ENCODE peak calls at places on chromosomes 6 and 20, in seven cellular contexts. One of them, this sample, is unnamed.

GRCh38 chr6:22194188-22194921 is 102.5 kb downstream of the PRL start:
- DNase-seq in A549: no peak
- DNase-seq in stomach: no peak
- DNase-seq in ovary: no peak
- DNase-seq in tibial nerve: no peak
- DNase-seq in HepG2: no peak
- DNase-seq in transverse colon: no peak
- DNase-seq in this sample: no peak

GRCh38 chr20:58854638-58855471 is 2.3 kb downstream of the GNAS start:
- DNase-seq in A549: no peak
- DNase-seq in stomach: no peak
- DNase-seq in ovary: no peak
- DNase-seq in tibial nerve: no peak
- DNase-seq in HepG2: no peak
- DNase-seq in transverse colon: no peak
- DNase-seq in this sample: no peak

GRCh38 chr20:54624701-54625472 is 149.5 kb downstream of the DOK5 start:
- DNase-seq in A549: no peak
- DNase-seq in stomach: no peak
- DNase-seq in ovary: no peak
- DNase-seq in tibial nerve: no peak
- DNase-seq in HepG2: no peak
- DNase-seq in transverse colon: no peak
- DNase-seq in this sample: no peak

GRCh38 chr6:39193201-39193791 is 36.0 kb downstream of the KCNK5 start:
- DNase-seq in A549: no peak
- DNase-seq in stomach: no peak
- DNase-seq in ovary: no peak
- DNase-seq in tibial nerve: no peak
- DNase-seq in HepG2: no peak
- DNase-seq in transverse colon: no peak
- DNase-seq in this sample: peak; percentile 83

GRCh38 chr6:121319112-121319553 is 15.1 kb downstream of the TBC1D32 start:
- DNase-seq in A549: peak; percentile 24
- DNase-seq in stomach: no peak
- DNase-seq in ovary: no peak
- DNase-seq in tibial nerve: no peak
- DNase-seq in HepG2: peak; percentile 41
- DNase-seq in transverse colon: no peak
- DNase-seq in this sample: no peak

GRCh38 chr20:2879148-2879547 is 5.9 kb downstream of the PTPRA start:
- DNase-seq in A549: no peak
- DNase-seq in stomach: no peak
- DNase-seq in ovary: no peak
- DNase-seq in tibial nerve: no peak
- DNase-seq in HepG2: no peak
- DNase-seq in transverse colon: no peak
- DNase-seq in this sample: no peak

GRCh38 chr20:5933802-5934436 is 16.4 kb downstream of the TRMT6 start:
- DNase-seq in A549: peak; percentile 48
- DNase-seq in stomach: no peak
- DNase-seq in ovary: no peak
- DNase-seq in tibial nerve: no peak
- DNase-seq in HepG2: peak; percentile 71
- DNase-seq in transverse colon: no peak
- DNase-seq in this sample: no peak

GRCh38 chr6:78952362-78952761 is 85.0 kb downstream of the IRAK1BP1 start:
- DNase-seq in A549: no peak
- DNase-seq in stomach: no peak
- DNase-seq in ovary: no peak
- DNase-seq in tibial nerve: no peak
- DNase-seq in HepG2: no peak
- DNase-seq in transverse colon: no peak
- DNase-seq in this sample: no peak

GRCh38 chr6:11023032-11023431 is 21.1 kb downstream of the ELOVL2 start:
- DNase-seq in A549: no peak
- DNase-seq in stomach: no peak
- DNase-seq in ovary: no peak
- DNase-seq in tibial nerve: no peak
- DNase-seq in HepG2: no peak
- DNase-seq in transverse colon: no peak
- DNase-seq in this sample: no peak

GRCh38 chr20:5191829-5192569 is 65.2 kb downstream of the CDS2 start:
- DNase-seq in A549: peak; percentile 81
- DNase-seq in stomach: peak; percentile 34
- DNase-seq in ovary: peak; percentile 69
- DNase-seq in tibial nerve: no peak
- DNase-seq in HepG2: peak; percentile 90
- DNase-seq in transverse colon: peak; percentile 31
- DNase-seq in this sample: no peak

GRCh38 chr6:158972241-158973233 is 27.5 kb downstream of the RSPH3 start:
- DNase-seq in A549: peak; percentile 58
- DNase-seq in stomach: no peak
- DNase-seq in ovary: no peak
- DNase-seq in tibial nerve: no peak
- DNase-seq in HepG2: peak; percentile 47
- DNase-seq in transverse colon: no peak
- DNase-seq in this sample: no peak

GRCh38 chr6:106591111-106591825 is 38.0 kb downstream of the RTN4IP1 start:
- DNase-seq in A549: peak; percentile 16
- DNase-seq in stomach: no peak
- DNase-seq in ovary: no peak
- DNase-seq in tibial nerve: no peak
- DNase-seq in HepG2: peak; percentile 15
- DNase-seq in transverse colon: no peak
- DNase-seq in this sample: no peak

GRCh38 chr6:31158863-31159855 is 770 bp downstream of the TCF19 start:
- DNase-seq in A549: no peak
- DNase-seq in stomach: no peak
- DNase-seq in ovary: no peak
- DNase-seq in tibial nerve: no peak
- DNase-seq in HepG2: peak; percentile 31
- DNase-seq in transverse colon: no peak
- DNase-seq in this sample: peak; percentile 63

GRCh38 chr6:148291876-148292275 is 50.8 kb upstream of the SASH1 start:
- DNase-seq in A549: no peak
- DNase-seq in stomach: no peak
- DNase-seq in ovary: no peak
- DNase-seq in tibial nerve: no peak
- DNase-seq in HepG2: no peak
- DNase-seq in transverse colon: no peak
- DNase-seq in this sample: no peak

GRCh38 chr6:41167173-41167963 is 4.5 kb upstream of the TREM2 start:
- DNase-seq in A549: no peak
- DNase-seq in stomach: no peak
- DNase-seq in ovary: no peak
- DNase-seq in tibial nerve: no peak
- DNase-seq in HepG2: no peak
- DNase-seq in transverse colon: no peak
- DNase-seq in this sample: no peak

GRCh38 chr20:10519361-10520048 is 84.4 kb downstream of the SLX4IP start:
- DNase-seq in A549: no peak
- DNase-seq in stomach: no peak
- DNase-seq in ovary: no peak
- DNase-seq in tibial nerve: no peak
- DNase-seq in HepG2: no peak
- DNase-seq in transverse colon: no peak
- DNase-seq in this sample: no peak

GRCh38 chr6:34589140-34589539 is 33.0 kb upstream of the SPDEF start:
- DNase-seq in A549: no peak
- DNase-seq in stomach: no peak
- DNase-seq in ovary: peak; percentile 16
- DNase-seq in tibial nerve: no peak
- DNase-seq in HepG2: no peak
- DNase-seq in transverse colon: no peak
- DNase-seq in this sample: peak; percentile 41

GRCh38 chr20:3040086-3040485 is 3.3 kb upstream of the GNRH2 start:
- DNase-seq in A549: no peak
- DNase-seq in stomach: no peak
- DNase-seq in ovary: no peak
- DNase-seq in tibial nerve: no peak
- DNase-seq in HepG2: no peak
- DNase-seq in transverse colon: no peak
- DNase-seq in this sample: peak; percentile 41

GRCh38 chr6:149699150-149699549 is 18.8 kb downstream of the LATS1 start:
- DNase-seq in A549: peak; percentile 5
- DNase-seq in stomach: no peak
- DNase-seq in ovary: no peak
- DNase-seq in tibial nerve: no peak
- DNase-seq in HepG2: no peak
- DNase-seq in transverse colon: no peak
- DNase-seq in this sample: no peak

GRCh38 chr20:50050660-50051308 is 62.2 kb downstream of the UBE2V1 start:
- DNase-seq in A549: no peak
- DNase-seq in stomach: no peak
- DNase-seq in ovary: no peak
- DNase-seq in tibial nerve: no peak
- DNase-seq in HepG2: no peak
- DNase-seq in transverse colon: no peak
- DNase-seq in this sample: no peak

GRCh38 chr6:110874880-110875547 is 429 bp downstream of the AMD1 start:
- DNase-seq in A549: peak; percentile 30
- DNase-seq in stomach: peak; percentile 68
- DNase-seq in ovary: peak; percentile 75
- DNase-seq in tibial nerve: no peak
- DNase-seq in HepG2: no peak
- DNase-seq in transverse colon: peak; percentile 63
- DNase-seq in this sample: peak; percentile 76

GRCh38 chr6:19472168-19472567 is 365.0 kb upstream of the ID4 start:
- DNase-seq in A549: peak; percentile 89
- DNase-seq in stomach: no peak
- DNase-seq in ovary: no peak
- DNase-seq in tibial nerve: no peak
- DNase-seq in HepG2: no peak
- DNase-seq in transverse colon: no peak
- DNase-seq in this sample: no peak

GRCh38 chr6:16846399-16846778 is 85.1 kb upstream of the ATXN1 start:
- DNase-seq in A549: no peak
- DNase-seq in stomach: no peak
- DNase-seq in ovary: no peak
- DNase-seq in tibial nerve: no peak
- DNase-seq in HepG2: no peak
- DNase-seq in transverse colon: no peak
- DNase-seq in this sample: no peak

GRCh38 chr20:21240394-21240793 is 62.7 kb upstream of the XRN2 start:
- DNase-seq in A549: no peak
- DNase-seq in stomach: no peak
- DNase-seq in ovary: no peak
- DNase-seq in tibial nerve: no peak
- DNase-seq in HepG2: no peak
- DNase-seq in transverse colon: no peak
- DNase-seq in this sample: no peak

DNA sequence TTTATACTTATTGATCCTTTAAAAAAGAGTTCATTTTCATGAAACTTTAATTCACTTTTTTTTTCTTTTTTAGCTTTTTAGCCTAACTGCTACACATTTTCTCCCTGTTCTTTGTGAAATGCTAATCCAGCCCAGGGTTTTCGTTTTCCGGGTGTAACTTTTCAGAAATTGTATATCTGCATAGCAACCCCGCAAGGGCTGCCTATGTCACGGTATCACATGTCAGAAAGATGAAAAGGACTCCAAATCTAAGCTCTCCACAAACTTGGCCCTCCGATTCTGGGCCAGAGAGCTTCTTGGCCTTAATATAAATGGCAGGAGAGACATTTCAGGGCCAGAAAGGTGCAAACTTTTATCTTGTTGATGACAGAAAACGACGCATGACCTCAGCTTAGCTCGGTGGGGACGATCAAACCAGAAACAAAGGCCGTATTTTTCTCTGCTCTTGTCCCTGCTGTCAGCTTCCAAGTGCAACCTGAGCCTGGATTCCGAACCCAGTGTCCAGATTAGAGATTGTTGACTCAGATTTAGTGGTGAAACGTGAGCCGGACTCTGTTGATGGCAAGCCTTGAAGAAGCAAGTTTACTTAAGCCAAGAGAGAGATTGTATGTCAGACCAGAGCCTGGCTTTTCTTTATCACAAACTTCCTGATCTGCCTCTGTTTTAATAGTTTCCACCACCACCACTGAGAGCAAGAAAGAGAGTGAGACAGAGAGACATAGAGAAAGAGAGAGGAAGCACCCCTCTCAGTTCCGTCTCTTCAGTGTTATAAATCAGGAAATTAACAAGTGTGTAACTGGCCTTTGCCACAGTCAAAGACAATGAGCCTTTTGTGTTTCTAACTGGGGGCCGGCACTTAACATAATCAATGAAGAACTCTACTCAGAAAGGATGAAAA is 157.8 kb downstream of the SCML4 start:
- DNase-seq in A549: no peak
- DNase-seq in stomach: no peak
- DNase-seq in ovary: no peak
- DNase-seq in tibial nerve: no peak
- DNase-seq in HepG2: peak; percentile 94
- DNase-seq in transverse colon: no peak
- DNase-seq in this sample: no peak
- TF ChIP-seq EP300 in A549: no peak
- TF ChIP-seq EP300 in stomach: no peak
- TF ChIP-seq EP300 in ovary: no peak
- TF ChIP-seq EP300 in tibial nerve: no peak
- TF ChIP-seq EP300 in HepG2: no peak
- TF ChIP-seq EP300 in transverse colon: no peak
- TF ChIP-seq EP300 in this sample: no peak

GRCh38 chr20:62141397-62142251 is 1.6 kb downstream of the PSMA7 start:
- DNase-seq in A549: peak; percentile 45
- DNase-seq in stomach: no peak
- DNase-seq in ovary: no peak
- DNase-seq in tibial nerve: no peak
- DNase-seq in HepG2: peak; percentile 64
- DNase-seq in transverse colon: no peak
- DNase-seq in this sample: no peak
- TF ChIP-seq CTCF in A549: peak; percentile 36
- TF ChIP-seq CTCF in stomach: no peak
- TF ChIP-seq CTCF in ovary: no peak
- TF ChIP-seq CTCF in tibial nerve: no peak
- TF ChIP-seq CTCF in HepG2: peak; percentile 75
- TF ChIP-seq CTCF in transverse colon: no peak
- TF ChIP-seq CTCF in this sample: no peak

GRCh38 chr20:25237610-25238318 is 10.1 kb upstream of the PYGB start:
- DNase-seq in A549: peak; percentile 99
- DNase-seq in stomach: no peak
- DNase-seq in ovary: no peak
- DNase-seq in tibial nerve: peak; percentile 65
- DNase-seq in HepG2: peak; percentile 90
- DNase-seq in transverse colon: peak; percentile 51
- DNase-seq in this sample: peak; percentile 87
- TF ChIP-seq EP300 in A549: peak; percentile 97
- TF ChIP-seq EP300 in stomach: peak; percentile 48
- TF ChIP-seq EP300 in ovary: peak; percentile 14
- TF ChIP-seq EP300 in tibial nerve: peak; percentile 97
- TF ChIP-seq EP300 in HepG2: no peak
- TF ChIP-seq EP300 in transverse colon: peak; percentile 80
- TF ChIP-seq EP300 in this sample: peak; percentile 77

DNA sequence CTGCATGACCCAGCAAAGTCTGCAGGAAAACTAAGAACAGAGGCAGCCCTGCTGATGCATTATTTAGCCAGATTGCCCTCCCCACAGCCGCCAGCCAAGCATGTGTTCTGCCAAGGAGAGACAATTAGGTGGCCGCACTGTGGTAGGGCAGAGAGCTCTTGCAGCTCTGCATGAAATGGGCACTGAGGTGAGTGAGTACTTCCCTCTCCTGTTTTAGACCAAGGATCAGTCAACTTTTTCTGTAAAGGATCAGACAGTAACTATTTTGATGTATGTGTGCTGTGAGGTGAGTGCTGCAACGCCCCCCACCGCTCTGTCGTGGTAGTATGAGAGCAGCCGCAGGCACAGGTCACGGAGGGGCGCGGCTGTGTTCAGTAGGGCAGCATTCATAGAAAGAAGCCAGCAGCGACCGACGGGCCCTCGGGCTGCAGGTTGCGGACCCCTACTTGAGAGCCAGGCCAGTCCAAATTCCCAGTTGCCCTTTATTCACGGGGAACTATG is 23.8 kb upstream of the FAM50B start:
- DNase-seq in A549: peak; percentile 40
- DNase-seq in stomach: peak; percentile 49
- DNase-seq in ovary: peak; percentile 72
- DNase-seq in tibial nerve: no peak
- DNase-seq in HepG2: peak; percentile 77
- DNase-seq in transverse colon: no peak
- DNase-seq in this sample: peak; percentile 77
- TF ChIP-seq CTCF in A549: no peak
- TF ChIP-seq CTCF in stomach: no peak
- TF ChIP-seq CTCF in ovary: no peak
- TF ChIP-seq CTCF in tibial nerve: peak; percentile 52
- TF ChIP-seq CTCF in HepG2: peak; percentile 96
- TF ChIP-seq CTCF in transverse colon: peak; percentile 11
- TF ChIP-seq CTCF in this sample: peak; percentile 48

This sample was measured in sigmoid colon.